ENCODE peak calls at places on chromosome 17, in ten cellular contexts. Q, F, M, G, B, I, P, D, O and N are unnamed samples.

GRCh38 chr17:8413321-8413720 is 15.7 kb upstream of the RNF222 start:
- DNase-seq in Q (no peak), F (peak; percentile 25), M (peak; percentile 28), G (no peak), B (no peak), I (no peak), P (no peak), D (no peak), O (no peak), N (no peak)

GRCh38 chr17:15263206-15263579 is 1.9 kb downstream of the PMP22 start:
- DNase-seq in Q (peak; percentile 97), F (peak; percentile 96), M (no peak), G (peak; percentile 92), B (no peak), I (peak; percentile 78), P (peak; percentile 95), D (peak; percentile 77), O (peak; percentile 39), N (peak; percentile 90)

GRCh38 chr17:61411114-61411943 is 11.7 kb downstream of the TBX2 start:
- DNase-seq in Q (peak; percentile 67), F (peak; percentile 80), M (no peak), G (peak; percentile 83), B (peak; percentile 31), I (no peak), P (peak; percentile 86), D (peak; percentile 76), O (no peak), N (peak; percentile 61)

GRCh38 chr17:82320956-82321927 is 3.8 kb upstream of the CD7 start:
- DNase-seq in Q (no peak), F (no peak), M (no peak), G (peak; percentile 28), B (no peak), I (no peak), P (no peak), D (peak; percentile 32), O (no peak), N (no peak)

GRCh38 chr17:73584049-73584448 is 60.2 kb downstream of the SDK2 start:
- DNase-seq in Q (no peak), F (no peak), M (no peak), G (no peak), B (no peak), I (no peak), P (no peak), D (no peak), O (no peak), N (no peak)

GRCh38 chr17:74972973-74973328 is 392 bp upstream of the HID1 start:
- DNase-seq in Q (no peak), F (no peak), M (no peak), G (no peak), B (no peak), I (no peak), P (no peak), D (no peak), O (no peak), N (no peak)

GRCh38 chr17:82300707-82301270 is 16.6 kb downstream of the CD7 start:
- DNase-seq in Q (peak; percentile 87), F (peak; percentile 81), M (peak; percentile 56), G (peak; percentile 76), B (no peak), I (peak; percentile 57), P (peak; percentile 91), D (peak; percentile 45), O (no peak), N (peak; percentile 42)

GRCh38 chr17:77496831-77497577 is 356.2 kb downstream of the SEC14L1 start:
- DNase-seq in Q (peak; percentile 41), F (peak; percentile 48), M (no peak), G (no peak), B (no peak), I (no peak), P (peak; percentile 55), D (no peak), O (no peak), N (no peak)

DNA sequence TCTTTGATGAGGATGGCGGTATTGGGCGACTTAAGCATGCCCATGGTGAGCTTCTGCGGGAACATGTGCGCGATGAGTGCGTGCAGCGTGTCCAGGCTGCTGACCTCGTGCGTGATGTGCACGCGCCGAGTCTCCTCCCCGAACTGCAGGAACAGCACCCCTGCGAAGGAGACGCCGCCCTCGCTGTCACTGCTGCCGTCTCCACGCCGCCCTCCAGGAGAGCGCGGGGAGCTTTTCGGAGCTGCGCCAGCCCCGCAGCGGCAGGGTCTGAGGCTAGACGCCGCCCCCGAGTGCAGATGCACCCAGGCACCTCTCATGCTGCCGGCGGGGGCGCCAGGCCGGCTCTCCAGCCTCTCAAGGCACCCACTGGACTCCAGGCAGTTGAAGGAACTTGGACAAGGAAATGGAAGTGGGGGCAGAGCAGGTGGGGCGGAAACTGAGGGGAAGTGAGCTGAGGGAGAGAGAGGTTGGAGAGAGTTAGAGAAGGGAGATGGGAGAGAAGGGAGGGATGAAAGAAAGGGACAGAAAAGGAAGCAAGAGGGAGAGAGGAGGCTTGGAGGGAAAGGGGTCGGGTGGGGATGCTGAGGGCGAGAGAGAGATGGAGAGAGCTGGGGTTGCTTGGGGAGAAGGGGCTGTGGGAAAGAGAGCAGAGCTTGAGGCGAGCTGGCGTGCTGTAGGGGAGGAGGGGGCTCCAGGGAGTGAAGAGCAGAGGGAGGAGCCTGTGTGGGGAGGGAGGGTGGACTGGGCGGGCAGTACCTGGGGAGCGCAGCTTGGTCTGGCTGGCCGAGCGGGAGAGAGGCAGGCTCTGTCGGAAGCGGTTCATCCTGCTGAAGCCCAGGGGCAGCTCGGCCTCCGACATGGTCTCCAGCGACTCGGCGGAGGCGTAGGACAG is 42.1 kb downstream of the SRCIN1 start:
- DNase-seq in Q (no peak), F (no peak), M (no peak), G (no peak), B (no peak), I (no peak), P (no peak), D (no peak), O (no peak), N (no peak)
- H3K4me3 ChIP-seq in Q (no peak overlapping the region), F (no peak overlapping the region), M (no peak overlapping the region), G (no peak overlapping the region), B (no peak overlapping the region), I (no peak overlapping the region), P (no peak overlapping the region), D (no peak overlapping the region), O (no peak overlapping the region), N (no peak overlapping the region)

GRCh38 chr17:57164814-57165213 is 79.8 kb downstream of the AKAP1 start:
- DNase-seq in Q (no peak), F (no peak), M (no peak), G (no peak), B (no peak), I (no peak), P (no peak), D (no peak), O (no peak), N (no peak)

GRCh38 chr17:57165754-57166153 is 80.7 kb downstream of the AKAP1 start:
- DNase-seq in Q (no peak), F (no peak), M (no peak), G (no peak), B (no peak), I (no peak), P (no peak), D (no peak), O (no peak), N (no peak)

GRCh38 chr17:57170866-57171265 is 85.5 kb upstream of the MSI2 start:
- DNase-seq in Q (no peak), F (no peak), M (no peak), G (no peak), B (no peak), I (no peak), P (no peak), D (no peak), O (no peak), N (no peak)

DNA sequence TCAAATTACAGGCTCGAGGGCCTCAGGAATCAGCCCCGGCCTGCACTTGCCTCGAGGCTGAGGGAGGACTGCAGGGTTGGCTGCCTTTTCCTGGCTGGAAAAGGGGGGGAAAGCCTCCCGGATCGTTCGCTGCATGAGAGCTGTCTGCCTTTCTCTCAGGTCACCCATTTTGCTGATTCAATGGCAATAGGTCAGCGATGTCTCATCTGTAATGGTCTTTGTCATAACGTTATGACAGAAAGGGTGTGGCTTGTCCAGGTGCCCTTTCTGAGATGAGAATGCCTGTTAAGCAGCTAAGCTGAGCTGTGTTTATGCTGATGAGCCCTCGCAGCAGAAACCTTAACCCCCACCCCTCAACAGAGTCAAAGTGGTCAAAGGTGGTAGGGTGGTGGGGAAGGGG is 81.8 kb downstream of the AKAP1 start:
- DNase-seq in Q (no peak), F (no peak), M (no peak), G (no peak), B (no peak), I (no peak), P (no peak), D (no peak), O (no peak), N (no peak)
- H3K4me3 ChIP-seq in Q (no peak overlapping the region), F (no peak overlapping the region), M (no peak overlapping the region), G (no peak overlapping the region), B (no peak overlapping the region), I (no peak overlapping the region), P (no peak overlapping the region), D (no peak overlapping the region), O (no peak overlapping the region), N (no peak overlapping the region)

DNA sequence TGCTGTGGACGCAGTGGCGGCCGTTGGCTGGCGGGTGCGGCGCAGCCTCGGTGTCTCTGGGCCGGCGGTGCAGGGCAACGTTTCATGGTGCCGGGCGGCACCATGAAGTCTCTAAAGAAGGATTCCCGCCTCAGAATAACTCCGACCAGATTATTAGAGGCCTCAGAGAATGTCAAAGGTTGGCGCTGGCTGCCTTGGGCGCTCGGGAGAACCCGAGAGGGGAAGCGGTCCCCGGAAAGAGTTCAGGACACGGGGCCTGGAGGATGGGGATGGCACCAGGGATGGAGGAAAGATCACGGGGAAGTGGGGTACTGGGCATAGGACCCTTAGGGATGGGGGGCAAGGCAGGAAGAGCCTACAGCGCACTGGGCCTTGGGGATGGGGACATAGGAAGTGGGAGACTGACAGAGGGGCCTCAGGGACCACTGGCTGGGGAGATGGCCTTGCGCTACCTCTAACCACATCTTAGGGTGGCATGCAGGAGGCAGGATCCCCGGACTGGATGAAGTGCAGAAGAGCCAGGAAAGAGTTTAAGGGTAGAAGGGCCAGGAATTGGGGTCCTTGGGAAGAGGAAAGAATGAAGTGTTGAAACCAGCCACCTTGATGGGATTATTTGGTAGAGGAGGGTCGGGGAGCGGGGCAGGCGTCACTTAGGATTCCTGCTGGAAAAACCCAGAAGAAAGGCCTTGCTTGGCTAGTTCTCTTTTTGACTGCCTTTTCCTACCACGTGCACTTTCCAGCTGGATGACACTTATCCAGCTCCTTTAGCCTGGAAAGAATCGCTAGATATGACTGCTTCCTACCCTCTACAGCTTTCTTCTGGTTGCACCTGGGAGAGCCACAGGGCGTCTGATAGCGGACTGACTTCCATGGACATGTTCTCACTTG is 578 bp downstream of the MYCBPAP start:
- DNase-seq in Q (peak; percentile 35), F (no peak), M (no peak), G (no peak), B (no peak), I (no peak), P (no peak), D (no peak), O (no peak), N (no peak)
- H3K4me3 ChIP-seq in Q (peak overlapping the region; percentile 75), F (peak overlapping the region; percentile 80), M (peak overlapping the region; percentile 93), G (peak overlapping the region; percentile 39), B (peak overlapping the region; percentile 59), I (peak overlapping the region; percentile 46), P (no peak overlapping the region), D (peak overlapping the region; percentile 55), O (peak overlapping the region; percentile 48), N (peak overlapping the region; percentile 43)

GRCh38 chr17:42405076-42405475 is 16.8 kb upstream of the STAT3 start:
- DNase-seq in Q (no peak), F (no peak), M (no peak), G (no peak), B (no peak), I (no peak), P (no peak), D (no peak), O (no peak), N (no peak)

GRCh38 chr17:42405963-42406495 is 17.0 kb downstream of the CAVIN1 start:
- DNase-seq in Q (peak; percentile 92), F (peak; percentile 91), M (peak; percentile 79), G (peak; percentile 86), B (peak; percentile 45), I (peak; percentile 82), P (peak; percentile 95), D (peak; percentile 75), O (no peak), N (peak; percentile 66)

GRCh38 chr17:42406602-42407288 is 16.3 kb downstream of the CAVIN1 start:
- DNase-seq in Q (no peak), F (no peak), M (no peak), G (no peak), B (no peak), I (no peak), P (no peak), D (no peak), O (no peak), N (no peak)

GRCh38 chr17:42403150-42403549 is 14.9 kb upstream of the STAT3 start:
- DNase-seq in Q (no peak), F (no peak), M (peak; percentile 57), G (no peak), B (no peak), I (no peak), P (no peak), D (no peak), O (no peak), N (no peak)

DNA sequence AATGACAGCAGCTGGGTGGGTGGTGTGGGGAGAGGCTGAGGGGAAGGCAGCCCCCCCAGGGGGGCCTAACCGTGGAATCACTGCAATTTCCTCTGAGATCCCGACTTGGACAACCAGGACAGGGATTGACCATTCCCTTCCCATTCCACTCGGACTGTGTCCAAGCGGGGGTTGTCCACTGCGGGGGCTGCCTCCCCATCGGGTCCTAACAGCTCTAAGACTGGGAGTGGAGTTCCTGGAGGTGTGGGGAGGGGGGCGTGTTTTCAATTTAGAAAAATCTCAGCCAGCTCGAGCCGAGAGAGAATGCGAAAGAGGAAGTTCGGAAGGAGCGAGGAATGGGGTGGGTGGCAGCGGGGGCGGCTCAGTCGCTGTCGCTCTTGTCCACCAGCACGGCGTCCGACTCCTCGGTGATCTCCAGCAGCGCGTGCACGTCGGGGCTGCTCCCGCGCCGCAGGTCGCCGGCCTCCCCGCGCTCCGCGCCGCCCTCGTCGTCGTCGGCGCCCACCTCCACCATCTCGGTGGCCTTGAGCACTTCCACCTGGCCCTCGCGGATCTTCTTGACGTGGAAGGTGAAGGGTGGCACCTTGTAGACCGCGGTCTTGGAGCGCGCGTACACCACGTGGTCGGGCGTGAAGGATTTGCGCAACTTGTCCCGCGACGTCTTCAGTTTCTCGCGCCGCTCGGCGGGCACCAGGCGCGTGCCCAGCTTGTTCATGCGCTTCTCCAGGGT is 16.2 kb upstream of the STAT3 start:
- DNase-seq in Q (no peak), F (no peak), M (no peak), G (no peak), B (no peak), I (no peak), P (no peak), D (no peak), O (no peak), N (no peak)
- H3K4me3 ChIP-seq in Q (no peak overlapping the region), F (no peak overlapping the region), M (no peak overlapping the region), G (no peak overlapping the region), B (no peak overlapping the region), I (no peak overlapping the region), P (no peak overlapping the region), D (no peak overlapping the region), O (no peak overlapping the region), N (no peak overlapping the region)